ENCODE peak calls at places on chromosomes 12 and 14, in four cellular contexts. One of them, this sample, is unnamed.

GRCh38 chr12:55612646-55613045 is 24.0 kb upstream of the OR10P1 start:
- DNase-seq in IMR-90: no peak
- DNase-seq in H1: no peak
- DNase-seq in H9: no peak
- DNase-seq in this sample: no peak

GRCh38 chr14:67151082-67151666 is 38.1 kb upstream of the GARIN2 start:
- DNase-seq in IMR-90: no peak
- DNase-seq in H1: no peak
- DNase-seq in H9: no peak
- DNase-seq in this sample: no peak

GRCh38 chr12:56591111-56591510 is 39.0 kb downstream of the BAZ2A start:
- DNase-seq in IMR-90: no peak
- DNase-seq in H1: no peak
- DNase-seq in H9: no peak
- DNase-seq in this sample: peak

GRCh38 chr14:55120466-55121144 is 8.4 kb upstream of the LGALS3 start:
- DNase-seq in IMR-90: no peak
- DNase-seq in H1: no peak
- DNase-seq in H9: no peak
- DNase-seq in this sample: peak

GRCh38 chr14:56487090-56487667 is 92.4 kb upstream of the TMEM260 start:
- DNase-seq in IMR-90: peak
- DNase-seq in H1: no peak
- DNase-seq in H9: no peak
- DNase-seq in this sample: peak

GRCh38 chr14:34582117-34582680 is 42.7 kb upstream of the EAPP start:
- DNase-seq in IMR-90: no peak
- DNase-seq in H1: no peak
- DNase-seq in H9: no peak
- DNase-seq in this sample: no peak

GRCh38 chr12:47870175-47870781 is 34.5 kb downstream of the VDR start:
- DNase-seq in IMR-90: no peak
- DNase-seq in H1: peak
- DNase-seq in H9: peak
- DNase-seq in this sample: peak

GRCh38 chr12:91896725-91897515 is 248.7 kb downstream of the BTG1 start:
- DNase-seq in IMR-90: no peak
- DNase-seq in H1: no peak
- DNase-seq in H9: no peak
- DNase-seq in this sample: no peak

GRCh38 chr14:52888839-52889838 is 61.7 kb downstream of the FERMT2 start:
- DNase-seq in IMR-90: no peak
- DNase-seq in H1: no peak
- DNase-seq in H9: no peak
- DNase-seq in this sample: no peak

GRCh38 chr14:21202463-21203358 is 46.8 kb upstream of the OR5AU1 start:
- DNase-seq in IMR-90: no peak
- DNase-seq in H1: no peak
- DNase-seq in H9: no peak
- DNase-seq in this sample: no peak

GRCh38 chr12:5094550-5094949 is 50.9 kb downstream of the KCNA5 start:
- DNase-seq in IMR-90: peak
- DNase-seq in H1: no peak
- DNase-seq in H9: no peak
- DNase-seq in this sample: peak

GRCh38 chr12:65925626-65926025 is 101.3 kb downstream of the HMGA2 start:
- DNase-seq in IMR-90: no peak
- DNase-seq in H1: no peak
- DNase-seq in H9: no peak
- DNase-seq in this sample: no peak

GRCh38 chr12:20444595-20445170 is 76.3 kb downstream of the PDE3A start:
- DNase-seq in IMR-90: no peak
- DNase-seq in H1: no peak
- DNase-seq in H9: no peak
- DNase-seq in this sample: peak

GRCh38 chr14:93759781-93760307 is 28.4 kb downstream of the PRIMA1 start:
- DNase-seq in IMR-90: no peak
- DNase-seq in H1: no peak
- DNase-seq in H9: no peak
- DNase-seq in this sample: no peak

GRCh38 chr12:44465139-44465538 is 411.0 kb downstream of the NELL2 start:
- DNase-seq in IMR-90: no peak
- DNase-seq in H1: no peak
- DNase-seq in H9: no peak
- DNase-seq in this sample: peak

GRCh38 chr12:70757830-70758493 is 120.7 kb upstream of the PTPRB start:
- DNase-seq in IMR-90: no peak
- DNase-seq in H1: no peak
- DNase-seq in H9: no peak
- DNase-seq in this sample: no peak

GRCh38 chr14:99188721-99189120 is 83.3 kb downstream of the BCL11B start:
- DNase-seq in IMR-90: no peak
- DNase-seq in H1: no peak
- DNase-seq in H9: peak
- DNase-seq in this sample: peak

GRCh38 chr12:116384629-116385485 is 107.4 kb upstream of the MED13L start:
- DNase-seq in IMR-90: peak
- DNase-seq in H1: no peak
- DNase-seq in H9: peak
- DNase-seq in this sample: peak

GRCh38 chr14:101823081-101823480 is 61.6 kb downstream of the PPP2R5C start:
- DNase-seq in IMR-90: peak
- DNase-seq in H1: no peak
- DNase-seq in H9: no peak
- DNase-seq in this sample: no peak

GRCh38 chr14:21100931-21101330 is at the start of gene TMEM253:
- DNase-seq in IMR-90: no peak
- DNase-seq in H1: no peak
- DNase-seq in H9: no peak
- DNase-seq in this sample: no peak

GRCh38 chr12:40211185-40211584 is 13.6 kb upstream of the LRRK2 start:
- DNase-seq in IMR-90: no peak
- DNase-seq in H1: no peak
- DNase-seq in H9: no peak
- DNase-seq in this sample: no peak

GRCh38 chr12:16524378-16524777 is 81.6 kb downstream of the LMO3 start:
- DNase-seq in IMR-90: no peak
- DNase-seq in H1: no peak
- DNase-seq in H9: no peak
- DNase-seq in this sample: no peak

GRCh38 chr14:23071975-23072539 is 14.7 kb upstream of the CDH24 start:
- DNase-seq in IMR-90: no peak
- DNase-seq in H1: no peak
- DNase-seq in H9: peak
- DNase-seq in this sample: peak

GRCh38 chr12:78835493-78835892 is 29.1 kb upstream of the SYT1 start:
- DNase-seq in IMR-90: no peak
- DNase-seq in H1: no peak
- DNase-seq in H9: no peak
- DNase-seq in this sample: peak

GRCh38 chr14:103314496-103315277 is 19.4 kb upstream of the EIF5 start:
- DNase-seq in IMR-90: no peak
- DNase-seq in H1: no peak
- DNase-seq in H9: no peak
- DNase-seq in this sample: peak

GRCh38 chr14:81311128-81311527 is 89.0 kb downstream of the STON2 start:
- DNase-seq in IMR-90: no peak
- DNase-seq in H1: no peak
- DNase-seq in H9: no peak
- DNase-seq in this sample: no peak

GRCh38 chr14:35285168-35285990 is 6.8 kb upstream of the PSMA6 start:
- DNase-seq in IMR-90: peak
- DNase-seq in H1: no peak
- DNase-seq in H9: no peak
- DNase-seq in this sample: no peak

GRCh38 chr12:91774471-91774921 is 371.1 kb downstream of the BTG1 start:
- DNase-seq in IMR-90: peak
- DNase-seq in H1: no peak
- DNase-seq in H9: no peak
- DNase-seq in this sample: no peak

GRCh38 chr12:6158749-6159148 is 34.3 kb upstream of the VWF start:
- DNase-seq in IMR-90: no peak
- DNase-seq in H1: no peak
- DNase-seq in H9: no peak
- DNase-seq in this sample: no peak
- H4K5ac ChIP-seq in IMR-90: peak
- H4K5ac ChIP-seq in H1: no peak
- H4K5ac ChIP-seq in H9: no peak
- H4K5ac ChIP-seq in this sample: no peak

GRCh38 chr12:30885321-30885720 is 41.2 kb upstream of the TSPAN11 start:
- DNase-seq in IMR-90: no peak
- DNase-seq in H1: no peak
- DNase-seq in H9: no peak
- DNase-seq in this sample: no peak
- H4K5ac ChIP-seq in IMR-90: no peak
- H4K5ac ChIP-seq in H1: no peak
- H4K5ac ChIP-seq in H9: no peak
- H4K5ac ChIP-seq in this sample: no peak

DNA sequence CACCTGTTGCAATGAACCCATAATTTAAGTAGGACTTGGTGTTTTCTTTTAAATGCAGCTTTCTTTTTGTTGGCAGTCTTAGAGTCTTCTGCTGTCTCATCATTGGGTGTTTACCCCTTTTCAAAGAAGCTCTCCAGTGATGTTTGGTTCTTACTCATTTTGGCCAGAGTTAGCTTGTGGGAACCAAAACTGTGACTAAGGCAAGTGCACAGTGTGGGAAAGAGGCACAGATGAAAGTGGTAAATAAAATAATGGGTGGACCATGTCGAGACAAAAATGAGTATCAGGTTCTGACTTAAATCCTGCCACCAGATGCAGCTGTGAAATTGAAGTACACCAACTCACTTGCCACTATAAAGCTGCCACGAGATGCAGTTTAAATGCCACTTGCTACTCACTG is 615.4 kb upstream of the MIS18BP1 start:
- DNase-seq in IMR-90: no peak
- DNase-seq in H1: no peak
- DNase-seq in H9: no peak
- DNase-seq in this sample: no peak
- H4K5ac ChIP-seq in IMR-90: no peak
- H4K5ac ChIP-seq in H1: no peak
- H4K5ac ChIP-seq in H9: no peak
- H4K5ac ChIP-seq in this sample: no peak

GRCh38 chr14:106346084-106346483 is 819.7 kb downstream of the TMEM121 start:
- DNase-seq in IMR-90: no peak
- DNase-seq in H1: no peak
- DNase-seq in H9: no peak
- DNase-seq in this sample: no peak
- H4K5ac ChIP-seq in IMR-90: no peak
- H4K5ac ChIP-seq in H1: no peak
- H4K5ac ChIP-seq in H9: no peak
- H4K5ac ChIP-seq in this sample: no peak

DNA sequence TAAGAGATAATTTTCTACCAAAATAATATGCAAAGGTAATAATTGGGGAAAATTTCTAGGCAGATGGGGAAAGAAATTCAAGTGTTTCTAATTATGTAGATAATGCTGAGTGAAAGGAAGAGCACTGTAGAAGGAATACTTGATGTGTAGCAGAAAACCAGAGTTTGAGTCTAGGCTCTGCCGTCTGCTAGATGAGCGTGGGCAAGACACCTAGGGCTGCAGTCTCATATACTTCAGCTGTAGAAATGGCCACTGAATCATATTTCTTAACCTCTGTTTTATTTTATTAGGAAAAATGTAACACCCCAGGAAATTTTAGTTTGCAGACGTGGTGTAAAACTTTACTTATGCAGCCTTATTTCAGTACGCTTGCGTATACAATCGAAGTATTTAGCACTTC is 59.8 kb upstream of the SLC38A2 start:
- DNase-seq in IMR-90: no peak
- DNase-seq in H1: no peak
- DNase-seq in H9: no peak
- DNase-seq in this sample: no peak
- H4K5ac ChIP-seq in IMR-90: peak
- H4K5ac ChIP-seq in H1: no peak
- H4K5ac ChIP-seq in H9: no peak
- H4K5ac ChIP-seq in this sample: no peak

DNA sequence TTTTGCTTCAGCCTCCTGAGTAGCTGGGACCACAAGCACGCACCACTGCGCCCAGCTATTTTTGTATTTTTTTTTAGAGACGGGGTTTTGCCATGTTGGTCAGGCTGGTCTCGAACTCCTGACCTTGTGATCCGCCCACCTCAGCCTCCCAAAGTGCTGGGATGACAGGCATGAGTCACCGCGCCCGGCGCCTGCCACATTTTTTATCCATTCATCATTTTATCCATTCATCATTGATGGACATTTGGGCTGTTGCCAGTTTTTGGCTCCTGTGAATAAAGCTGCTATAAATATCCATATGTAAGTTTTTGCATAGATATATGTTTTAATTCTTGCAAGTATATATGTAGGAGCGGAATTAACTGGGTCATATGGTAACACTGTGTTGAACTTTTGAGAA is 79.5 kb downstream of the DAAM1 start:
- DNase-seq in IMR-90: no peak
- DNase-seq in H1: no peak
- DNase-seq in H9: no peak
- DNase-seq in this sample: no peak
- H4K5ac ChIP-seq in IMR-90: no peak
- H4K5ac ChIP-seq in H1: no peak
- H4K5ac ChIP-seq in H9: no peak
- H4K5ac ChIP-seq in this sample: no peak

DNA sequence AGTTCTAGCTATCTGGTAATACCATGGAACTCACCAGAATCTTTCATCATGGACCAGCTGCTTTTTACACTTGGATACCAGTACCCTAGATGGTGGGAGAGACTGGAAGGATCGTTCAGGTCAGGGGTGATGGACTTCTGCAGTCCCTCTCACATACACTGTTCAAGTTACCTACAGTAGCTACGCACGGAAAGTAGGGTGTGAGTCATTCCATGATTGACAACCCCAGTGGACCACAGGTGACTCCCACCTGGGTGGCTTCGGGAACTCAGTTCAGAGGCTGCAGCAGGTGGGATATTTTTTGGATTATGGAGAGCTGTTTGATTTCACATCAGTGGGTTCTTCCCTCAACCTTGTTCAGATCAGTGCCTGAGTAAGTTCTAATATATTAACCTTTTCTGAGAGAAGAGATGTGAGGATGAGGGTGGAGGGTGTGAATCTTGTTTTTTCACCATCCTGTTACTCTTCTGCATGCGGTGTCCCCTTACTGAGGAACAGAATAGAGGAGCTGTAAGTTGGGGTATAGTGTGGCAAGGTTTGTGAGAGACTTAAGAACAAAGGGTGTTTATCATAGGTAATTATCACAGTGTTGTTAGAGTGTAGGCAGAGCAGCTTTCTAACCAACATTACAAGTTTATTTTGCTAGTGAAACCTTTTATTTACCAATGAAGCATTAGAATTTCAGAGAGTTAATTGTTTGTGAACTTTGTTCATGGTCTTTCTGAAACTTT is 39.6 kb downstream of the PRKCH start:
- DNase-seq in IMR-90: no peak
- DNase-seq in H1: no peak
- DNase-seq in H9: no peak
- DNase-seq in this sample: peak
- H4K5ac ChIP-seq in IMR-90: no peak
- H4K5ac ChIP-seq in H1: no peak
- H4K5ac ChIP-seq in H9: no peak
- H4K5ac ChIP-seq in this sample: no peak

GRCh38 chr12:131613186-131613585 is 97.7 kb upstream of the SFSWAP start:
- DNase-seq in IMR-90: no peak
- DNase-seq in H1: no peak
- DNase-seq in H9: no peak
- DNase-seq in this sample: no peak
- H4K5ac ChIP-seq in IMR-90: no peak
- H4K5ac ChIP-seq in H1: no peak
- H4K5ac ChIP-seq in H9: no peak
- H4K5ac ChIP-seq in this sample: no peak

GRCh38 chr12:52543985-52544888 is 8.7 kb downstream of the KRT71 start:
- DNase-seq in IMR-90: no peak
- DNase-seq in H1: no peak
- DNase-seq in H9: peak
- DNase-seq in this sample: no peak
- H4K5ac ChIP-seq in IMR-90: no peak
- H4K5ac ChIP-seq in H1: no peak
- H4K5ac ChIP-seq in H9: no peak
- H4K5ac ChIP-seq in this sample: no peak